ENCODE peak calls at places on chromosome 7, in four cellular contexts. T is memory B cell, B is right atrium auricular region, U is AG20443. X is an unnamed sample.
A peak's percentile ranks its signal among the peaks of the same experiment; 100 is the strongest.

GRCh38 chr7:91503934-91504575 is 239.8 kb downstream of the FZD1 start:
- DNase-seq in U (no peak), T (no peak), B (no peak), X (no peak)

GRCh38 chr7:123528265-123528664 is 6.1 kb downstream of the IQUB start:
- DNase-seq in T (no peak), B (no peak), U (no peak), X (no peak)

GRCh38 chr7:134601459-134601858 is 45.2 kb upstream of the BPGM start:
- DNase-seq in T (no peak), B (no peak), U (no peak), X (no peak)

GRCh38 chr7:123011766-123012369 is 16.4 kb upstream of the TAS2R16 start:
- DNase-seq in T (no peak), B (no peak), U (no peak), X (no peak)

GRCh38 chr7:435518-436366 is 83.9 kb downstream of the PDGFA start:
- DNase-seq in U (peak; percentile 88), B (no peak), T (no peak), X (no peak)

GRCh38 chr7:98329974-98330373 is 48.5 kb downstream of the BRI3 start:
- DNase-seq in U (no peak), T (no peak), B (no peak), X (no peak)

GRCh38 chr7:99003419-99003818 is 125.1 kb downstream of the TRRAP start:
- DNase-seq in T (no peak), U (no peak), B (no peak), X (no peak)

GRCh38 chr7:129168219-129168991 is 20.0 kb upstream of the SMO start:
- DNase-seq in U (no peak), B (no peak), T (no peak), X (no peak)

GRCh38 chr7:88985309-88985708 is 189.8 kb upstream of the TEX47 start:
- DNase-seq in T (no peak), U (no peak), B (no peak), X (no peak)

GRCh38 chr7:2399848-2400587 is 3.4 kb upstream of the CHST12 start:
- DNase-seq in B (peak; percentile 90), U (peak; percentile 87), T (no peak), X (peak; percentile 62)

GRCh38 chr7:30971840-30972563 is 8.2 kb downstream of the GHRHR start:
- DNase-seq in T (no peak), U (peak; percentile 5), B (peak; percentile 49), X (no peak)

GRCh38 chr7:105497016-105497415 is 25.1 kb downstream of the PUS7 start:
- DNase-seq in B (no peak), U (no peak), T (no peak), X (no peak)

GRCh38 chr7:33155811-33156210 is 26.4 kb downstream of the BBS9 start:
- DNase-seq in B (no peak), T (no peak), U (no peak), X (no peak)

GRCh38 chr7:5426226-5426475 is 2.5 kb upstream of the TNRC18 start:
- DNase-seq in T (no peak), U (no peak), B (no peak), X (no peak)

GRCh38 chr7:27098493-27099223 is 2.9 kb upstream of the HOXA1 start:
- DNase-seq in U (peak; percentile 52), B (no peak), T (no peak), X (no peak)

GRCh38 chr7:154287370-154287769 is 235.2 kb downstream of the DPP6 start:
- DNase-seq in T (no peak), B (no peak), U (no peak), X (no peak)